ENCODE peak calls at places on chromosomes 16 and 17, in four cellular contexts. Z is GM10248; T is WTC11; M is CD8-positive, alpha-beta T cell. L is an unnamed sample.

GRCh38 chr17:41178341-41178740 is 320 bp upstream of the KRTAP4-2 start:
- DNase-seq in Z (no peak), T (no peak), M (no peak), L (no peak)

GRCh38 chr16:81164481-81164880 is 68.3 kb upstream of the GCSH start:
- DNase-seq in Z (no peak), T (no peak), M (no peak), L (no peak)

GRCh38 chr16:55613578-55614333 is 42.0 kb upstream of the SLC6A2 start:
- DNase-seq in Z (no peak), T (no peak), M (no peak), L (no peak)

GRCh38 chr17:62591323-62591722 is 36.1 kb upstream of the MRC2 start:
- DNase-seq in Z (no peak), T (no peak), M (no peak), L (no peak)

GRCh38 chr17:78414178-78415162 is 36.0 kb downstream of the PGS1 start:
- DNase-seq in Z (no peak), T (no peak), M (peak), L (no peak)

GRCh38 chr17:7330099-7331015 is 1.2 kb upstream of the NEURL4 start:
- DNase-seq in Z (peak), T (peak), M (peak), L (peak)

GRCh38 chr16:3065742-3066439 is 451 bp downstream of the IL32 start:
- DNase-seq in Z (no peak), T (no peak), M (no peak), L (peak)

GRCh38 chr17:50155115-50155819 is 4.8 kb upstream of the PPP1R9B start:
- DNase-seq in Z (no peak), T (no peak), M (no peak), L (no peak)

GRCh38 chr16:57166951-57167350 is 18.9 kb downstream of the PSME3IP1 start:
- DNase-seq in Z (no peak), T (no peak), M (no peak), L (no peak)

GRCh38 chr17:40555296-40556190 is 9.7 kb downstream of the CCR7 start:
- DNase-seq in Z (no peak), T (peak), M (no peak), L (peak)

GRCh38 chr17:58539703-58540102 is 25.3 kb upstream of the MTMR4 start:
- DNase-seq in Z (no peak), T (no peak), M (no peak), L (no peak)

GRCh38 chr17:59332890-59333377 is 1.5 kb downstream of the YPEL2 start:
- DNase-seq in Z (no peak), T (no peak), M (no peak), L (no peak)

DNA sequence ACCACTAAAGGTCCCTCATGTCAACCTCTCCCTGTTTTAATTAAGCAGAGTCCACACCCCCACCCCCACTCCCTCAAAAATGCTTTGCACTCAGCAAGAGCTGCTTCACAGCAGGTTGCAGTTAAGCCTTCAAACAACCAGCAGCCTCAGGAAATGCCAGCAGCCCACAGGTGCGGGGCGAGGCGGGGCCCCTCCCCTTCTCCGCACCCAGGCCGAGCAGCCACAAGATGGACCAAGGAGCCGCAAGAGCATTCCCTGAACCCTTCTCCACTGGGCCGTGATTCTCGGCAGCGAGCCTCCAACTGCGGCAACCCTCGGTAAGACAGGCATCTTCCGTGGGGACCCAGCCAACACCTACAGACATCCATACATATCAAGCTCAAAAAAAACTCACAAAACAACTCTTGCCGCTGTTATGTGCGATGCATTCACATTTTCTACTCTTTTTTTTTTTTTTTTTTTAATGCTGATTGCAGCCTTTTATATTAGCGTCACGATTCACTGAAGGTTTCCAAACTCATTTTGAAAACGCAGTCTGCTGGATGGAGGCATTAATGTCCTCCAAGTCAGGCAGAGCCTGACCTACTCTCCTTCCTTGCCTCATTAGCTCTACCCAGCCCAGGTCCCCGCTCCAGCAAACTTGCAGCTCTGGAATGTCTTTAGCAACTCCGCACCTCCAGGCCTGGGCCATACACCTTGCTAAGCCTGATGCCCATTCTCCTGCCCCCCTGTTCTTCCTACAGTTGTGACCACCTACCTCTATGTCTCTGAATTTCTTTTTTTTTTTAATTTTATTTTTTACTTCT is 66.0 kb downstream of the AXIN2 start:
- DNase-seq in Z (no peak), T (peak), M (no peak), L (no peak)
- TF ChIP-seq CTCF in Z (no peak), T (no peak), M (no peak), L (no peak)

GRCh38 chr16:82175627-82176026 is 5.6 kb upstream of the MPHOSPH6 start:
- DNase-seq in Z (no peak), T (no peak), M (no peak), L (no peak)

GRCh38 chr16:82167670-82168069 is 2.4 kb downstream of the MPHOSPH6 start:
- DNase-seq in Z (no peak), T (no peak), M (no peak), L (no peak)

DNA sequence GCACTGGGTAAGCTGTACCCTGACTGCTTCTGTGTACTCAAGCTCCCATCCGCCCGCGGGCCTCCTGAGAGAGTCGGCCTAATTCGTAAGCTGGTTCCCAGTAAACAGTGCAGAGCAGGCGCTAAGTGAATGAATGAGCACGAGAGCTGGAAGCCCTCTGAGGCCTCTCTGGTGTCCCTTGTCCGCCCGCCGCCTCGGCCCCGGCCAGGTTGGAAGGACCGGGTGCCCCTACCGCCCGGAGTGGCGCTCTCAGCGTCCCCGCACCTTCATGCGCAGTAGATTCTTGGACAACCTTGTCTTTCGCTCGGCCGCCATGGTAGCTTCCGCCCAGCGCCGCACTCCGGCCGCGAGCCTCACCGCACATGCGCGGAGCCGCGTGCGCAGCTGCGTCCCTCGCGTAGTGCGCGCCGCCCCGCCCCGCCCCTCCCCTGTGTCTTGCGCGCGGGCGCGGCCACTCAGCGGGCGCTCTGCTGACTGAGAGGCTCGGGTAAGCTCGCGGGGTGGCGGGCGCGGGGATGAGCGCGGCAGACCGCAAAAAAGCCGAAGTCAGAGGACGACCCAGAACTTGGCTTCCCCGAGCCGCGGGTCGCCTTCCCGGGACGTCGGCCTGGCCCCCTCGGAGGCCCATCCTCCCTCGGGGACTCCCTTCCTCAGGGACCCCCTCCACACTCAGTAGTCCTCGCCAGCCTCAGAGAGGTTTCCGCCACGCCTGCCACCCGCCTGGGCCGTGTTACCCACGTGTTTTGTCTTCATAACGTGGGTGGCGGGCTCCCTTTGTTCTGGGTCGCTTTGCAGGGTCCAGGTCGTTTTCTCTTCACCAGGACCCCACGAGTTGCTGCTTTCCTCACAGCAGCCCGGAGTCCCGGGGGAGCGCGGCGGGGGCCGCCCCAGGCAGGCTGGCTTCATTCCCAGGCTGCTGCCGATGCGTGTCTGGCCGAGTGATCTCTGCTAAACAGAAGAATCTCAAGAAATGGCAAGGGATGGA is at the start of gene MPHOSPH6:
- DNase-seq in Z (peak), T (peak), M (peak), L (peak)
- TF ChIP-seq CTCF in Z (no peak), T (no peak), M (no peak), L (no peak)

GRCh38 chr17:57349533-57350227 is 93.4 kb downstream of the MSI2 start:
- DNase-seq in Z (no peak), T (no peak), M (no peak), L (no peak)
- TF ChIP-seq CTCF in Z (no peak), T (no peak), M (no peak), L (no peak)

GRCh38 chr16:73179671-73180370 is 131.9 kb upstream of the ZFHX3 start:
- DNase-seq in Z (no peak), T (no peak), M (no peak), L (no peak)

GRCh38 chr16:73173396-73173795 is 125.5 kb upstream of the ZFHX3 start:
- DNase-seq in Z (no peak), T (no peak), M (no peak), L (no peak)

GRCh38 chr16:73177896-73178295 is 130.0 kb upstream of the ZFHX3 start:
- DNase-seq in Z (no peak), T (no peak), M (no peak), L (no peak)

GRCh38 chr16:73172621-73173312 is 124.8 kb upstream of the ZFHX3 start:
- DNase-seq in Z (no peak), T (no peak), M (no peak), L (no peak)

DNA sequence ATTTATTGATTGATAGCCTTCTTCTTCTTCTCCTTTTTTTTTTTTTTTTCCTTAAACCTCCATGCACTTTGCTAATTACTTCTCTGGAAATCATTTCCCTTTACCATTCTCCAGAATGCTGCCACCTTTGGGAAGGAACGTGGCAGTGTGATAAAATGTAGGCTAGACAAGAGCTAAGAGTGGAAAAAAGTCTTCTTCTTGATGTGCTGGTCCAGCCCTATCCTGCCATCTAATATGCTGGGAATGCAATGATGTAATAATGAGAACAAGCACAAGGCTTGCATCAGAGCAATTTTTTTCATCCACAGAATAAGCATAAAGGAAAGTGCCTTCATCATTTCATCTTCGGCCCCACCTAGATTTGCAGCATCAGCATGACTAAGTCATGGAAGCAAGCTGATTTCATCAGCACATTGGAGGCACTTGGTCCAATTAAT is 128.7 kb upstream of the ZFHX3 start:
- DNase-seq in Z (no peak), T (no peak), M (no peak), L (no peak)
- TF ChIP-seq CTCF in Z (no peak), T (no peak), M (no peak), L (no peak)

GRCh38 chr17:36529121-36529520 is 5.5 kb downstream of the MYO19 start:
- DNase-seq in Z (no peak), T (no peak), M (no peak), L (no peak)

GRCh38 chr17:36532435-36532975 is 2.2 kb downstream of the MYO19 start:
- DNase-seq in Z (no peak), T (no peak), M (no peak), L (no peak)

GRCh38 chr17:36534881-36535668 is at the start of gene PIGW:
- DNase-seq in Z (peak), T (peak), M (peak), L (peak)

GRCh38 chr17:36535669-36536081 is 888 bp downstream of the PIGW start:
- DNase-seq in Z (no peak), T (no peak), M (no peak), L (no peak)

GRCh38 chr17:36534117-36534880 is at the start of gene MYO19:
- DNase-seq in Z (peak), T (peak), M (peak), L (peak)
- TF ChIP-seq CTCF in Z (peak), T (peak), M (peak), L (peak)

DNA sequence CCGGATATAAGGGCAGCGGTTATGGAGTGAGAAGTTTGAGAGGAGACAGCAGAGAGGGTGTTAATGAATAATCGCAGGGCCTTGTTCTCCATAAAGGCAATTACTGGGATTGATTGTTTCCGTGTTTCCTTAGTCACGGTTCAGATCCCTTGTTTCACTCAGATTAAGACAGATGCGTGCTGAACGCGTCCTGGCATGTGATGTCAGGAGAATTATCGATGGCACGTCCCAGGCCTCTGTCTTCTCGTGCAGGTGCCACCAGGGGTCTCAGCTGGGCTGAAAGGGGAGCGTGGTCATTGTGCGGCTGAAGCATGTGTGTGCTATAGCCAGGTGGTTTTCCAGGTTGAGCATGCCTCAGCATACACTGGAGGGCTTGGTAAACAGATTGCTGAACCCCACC is 142.4 kb upstream of the NOL11 start:
- DNase-seq in Z (peak), T (no peak), M (no peak), L (peak)
- TF ChIP-seq CTCF in Z (peak), T (no peak), M (no peak), L (peak)

GRCh38 chr16:67101301-67101675 is 8.5 kb upstream of the PHAF1 start:
- DNase-seq in Z (no peak), T (no peak), M (no peak), L (no peak)

GRCh38 chr16:67104061-67104460 is 5.7 kb upstream of the PHAF1 start:
- DNase-seq in Z (no peak), T (peak), M (no peak), L (no peak)

GRCh38 chr16:67101683-67102082 is 8.1 kb upstream of the PHAF1 start:
- DNase-seq in Z (no peak), T (no peak), M (no peak), L (no peak)

GRCh38 chr16:67098599-67098998 is 11.1 kb upstream of the PHAF1 start:
- DNase-seq in Z (no peak), T (no peak), M (no peak), L (no peak)

GRCh38 chr16:67100569-67101300 is 9.0 kb upstream of the PHAF1 start:
- DNase-seq in Z (no peak), T (no peak), M (no peak), L (peak)
- TF ChIP-seq CTCF in Z (no peak), T (no peak), M (peak), L (peak)

GRCh38 chr17:68433911-68434503 is 23.3 kb downstream of the WIPI1 start:
- DNase-seq in Z (no peak), T (no peak), M (no peak), L (no peak)

GRCh38 chr17:68435361-68435760 is 21.9 kb downstream of the WIPI1 start:
- DNase-seq in Z (no peak), T (no peak), M (no peak), L (no peak)

GRCh38 chr17:68437979-68438877 is 19.1 kb downstream of the WIPI1 start:
- DNase-seq in Z (peak), T (no peak), M (no peak), L (peak)

GRCh38 chr17:68433211-68433610 is 24.1 kb downstream of the WIPI1 start:
- DNase-seq in Z (no peak), T (no peak), M (no peak), L (no peak)

DNA sequence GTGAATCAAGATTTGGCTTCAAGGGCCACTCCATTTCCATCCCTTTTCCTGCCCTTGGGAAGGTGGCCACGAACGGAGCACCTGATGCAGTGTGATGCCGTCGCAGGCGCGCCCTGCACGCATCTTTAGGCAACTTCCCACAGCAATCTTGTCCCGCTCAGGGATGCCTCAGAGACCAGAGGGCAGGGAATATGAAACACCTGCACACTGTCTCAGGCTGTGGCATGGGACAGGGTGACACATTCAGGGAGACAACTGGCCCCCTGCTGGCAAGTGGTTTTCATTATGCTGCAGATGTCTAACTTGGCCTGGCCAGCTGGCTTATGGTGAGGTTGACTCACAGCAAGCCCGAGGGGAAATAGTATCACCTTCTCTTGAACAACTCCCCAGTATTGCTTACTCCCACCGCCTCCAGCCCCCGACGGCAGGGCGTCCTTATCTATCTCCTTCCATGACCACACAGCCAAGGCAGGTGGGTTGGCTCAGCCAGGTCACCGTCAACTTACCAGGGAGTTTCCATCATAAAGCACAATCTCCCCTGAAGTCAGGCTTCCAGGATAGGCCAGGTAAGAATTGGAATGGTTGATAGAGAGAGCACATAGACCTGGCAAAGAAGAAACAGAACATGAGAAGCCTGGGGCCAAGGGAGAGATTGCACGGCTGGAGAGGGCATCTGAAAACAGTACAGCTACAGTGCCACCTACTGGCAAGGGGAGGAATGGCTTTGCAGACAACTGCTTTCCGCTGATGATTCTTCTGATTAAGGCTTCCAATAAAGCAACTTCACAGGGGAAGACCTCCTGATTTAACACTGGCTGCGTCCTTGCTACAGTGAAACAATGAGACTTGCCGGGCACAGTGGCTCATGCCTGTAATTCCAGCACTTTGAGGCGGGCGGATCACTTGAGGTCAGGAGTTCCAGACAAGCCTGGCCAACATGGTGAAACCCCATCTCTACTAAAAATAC is 21.1 kb downstream of the WIPI1 start:
- DNase-seq in Z (peak), T (peak), M (peak), L (peak)
- TF ChIP-seq CTCF in Z (peak), T (peak), M (peak), L (peak)

GRCh38 chr16:31143889-31144148 is 6.0 kb downstream of the PRSS36 start:
- DNase-seq in Z (no peak), T (no peak), M (no peak), L (no peak)

GRCh38 chr16:31142109-31143035 is 6.8 kb upstream of the PRSS8 start:
- DNase-seq in Z (peak), T (peak), M (peak), L (peak)

GRCh38 chr16:31145398-31145990 is 4.4 kb downstream of the PRSS36 start:
- DNase-seq in Z (no peak), T (no peak), M (no peak), L (no peak)

GRCh38 chr16:31141489-31142108 is 6.1 kb upstream of the PRSS8 start:
- DNase-seq in Z (no peak), T (peak), M (no peak), L (no peak)

GRCh38 chr16:31143036-31143888 is 6.6 kb downstream of the PRSS36 start:
- DNase-seq in Z (no peak), T (peak), M (no peak), L (no peak)
- TF ChIP-seq CTCF in Z (no peak), T (no peak), M (no peak), L (no peak)

DNA sequence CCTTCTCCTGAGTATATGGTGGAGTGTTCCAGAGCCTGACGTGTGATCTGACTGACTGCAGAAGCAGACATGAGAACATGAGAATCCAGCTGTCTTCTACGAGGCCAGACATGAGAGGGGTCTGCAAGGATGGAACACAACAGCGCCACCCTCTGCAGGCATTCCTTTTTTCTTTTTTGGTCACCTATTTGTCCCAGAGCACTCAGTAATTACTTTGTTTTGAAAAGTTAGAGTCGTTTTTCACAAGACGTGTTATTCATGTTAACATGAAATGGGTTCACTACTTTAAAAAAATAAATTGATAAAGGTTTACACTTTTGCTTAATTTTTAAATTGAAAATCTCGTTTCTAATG is 43.8 kb upstream of the ATP2A3 start:
- DNase-seq in Z (no peak), T (no peak), M (no peak), L (no peak)
- TF ChIP-seq CTCF in Z (no peak), T (no peak), M (no peak), L (no peak)